ENCODE peak calls at places on chromosomes 13 and 19, in six cellular contexts. Z is HL-60, G is suprapubic skin, U is ascending aorta, T is left lung, D is cardiac muscle cell. K is an unnamed sample.

GRCh38 chr19:51712461-51713081 is 11.2 kb downstream of the HAS1 start:
- DNase-seq in Z (no peak), G (no peak), U (no peak), T (no peak), D (peak), K (no peak)

GRCh38 chr13:112254061-112254818 is 121.9 kb upstream of the SPACA7 start:
- DNase-seq in Z (no peak), G (no peak), U (no peak), T (no peak), D (no peak), K (no peak)

GRCh38 chr13:20188649-20189553 is 3.8 kb downstream of the GJB2 start:
- DNase-seq in Z (peak), G (no peak), U (no peak), T (peak), D (no peak), K (no peak)

GRCh38 chr19:50695251-50696064 is 24.1 kb downstream of the SHANK1 start:
- DNase-seq in Z (no peak), G (no peak), U (no peak), T (no peak), D (peak), K (no peak)

GRCh38 chr13:27359203-27359821 is 65.1 kb upstream of the GTF3A start:
- DNase-seq in Z (no peak), G (no peak), U (no peak), T (peak), D (peak), K (no peak)

GRCh38 chr13:99687728-99688397 is 186.6 kb downstream of the TM9SF2 start:
- DNase-seq in Z (no peak), G (no peak), U (no peak), T (no peak), D (no peak), K (no peak)

GRCh38 chr13:100645382-100645781 is 29.2 kb downstream of the TMTC4 start:
- DNase-seq in Z (no peak), G (no peak), U (no peak), T (no peak), D (no peak), K (no peak)

GRCh38 chr19:55580628-55581144 is at the start of gene ZNF579:
- DNase-seq in Z (peak), G (peak), U (peak), T (peak), D (peak), K (peak)

DNA sequence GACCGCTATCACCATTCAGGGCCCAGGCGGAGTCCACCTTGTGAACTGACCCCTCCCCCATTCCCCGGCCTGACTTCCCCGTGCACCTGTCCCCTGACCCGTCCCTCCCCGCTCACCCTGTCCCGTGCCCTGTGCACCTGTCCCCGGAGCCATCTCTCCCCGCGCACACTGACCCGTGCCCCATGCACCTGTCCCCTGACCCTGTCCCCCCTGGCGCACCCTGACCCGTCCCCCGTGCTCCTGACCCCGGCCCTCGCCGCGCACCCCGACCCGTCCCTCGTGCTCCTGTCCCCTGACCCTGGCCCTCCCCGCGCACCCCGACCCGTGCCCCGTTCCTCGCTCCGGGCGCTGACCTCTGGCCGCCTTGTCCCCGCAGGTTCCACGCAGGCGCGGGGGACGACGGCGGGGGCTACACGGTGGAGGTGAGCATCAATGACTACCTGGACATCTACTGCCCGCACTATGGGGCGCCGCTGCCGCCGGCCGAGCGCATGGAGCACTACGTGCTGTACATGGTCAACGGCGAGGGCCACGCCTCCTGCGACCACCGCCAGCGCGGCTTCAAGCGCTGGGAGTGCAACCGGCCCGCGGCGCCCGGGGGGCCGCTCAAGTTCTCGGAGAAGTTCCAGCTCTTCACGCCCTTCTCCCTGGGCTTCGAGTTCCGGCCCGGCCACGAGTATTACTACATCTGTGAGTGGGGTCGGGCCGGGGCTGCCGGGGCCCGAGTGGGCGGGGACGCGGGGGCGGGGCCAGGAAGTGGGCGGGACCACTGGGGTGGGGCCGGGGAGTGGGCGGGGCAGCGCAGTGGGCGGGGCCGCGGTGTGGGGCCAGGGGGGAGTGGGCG is 9.7 kb downstream of the EFNA2 start:
- DNase-seq in Z (no peak), G (peak), U (no peak), T (no peak), D (peak), K (no peak)
- H3K4me3 ChIP-seq in Z (no peak), G (peak), U (no peak), T (no peak), D (peak), K (no peak)

GRCh38 chr19:17676295-17676694 is 11.9 kb downstream of the UNC13A start:
- DNase-seq in Z (no peak), G (no peak), U (no peak), T (no peak), D (no peak), K (no peak)

GRCh38 chr19:17673937-17674799 is 14.0 kb downstream of the UNC13A start:
- DNase-seq in Z (no peak), G (no peak), U (no peak), T (no peak), D (no peak), K (no peak)

GRCh38 chr19:17679526-17680234 is 8.5 kb downstream of the UNC13A start:
- DNase-seq in Z (no peak), G (no peak), U (no peak), T (no peak), D (no peak), K (no peak)

GRCh38 chr19:17678836-17679235 is 9.3 kb downstream of the UNC13A start:
- DNase-seq in Z (no peak), G (no peak), U (no peak), T (no peak), D (no peak), K (no peak)

GRCh38 chr19:17677002-17677401 is 11.2 kb downstream of the UNC13A start:
- DNase-seq in Z (no peak), G (no peak), U (no peak), T (no peak), D (no peak), K (no peak)
- TF ChIP-seq CTCF in Z (no peak), G (no peak), U (no peak), T (no peak), D (peak), K (peak)

DNA sequence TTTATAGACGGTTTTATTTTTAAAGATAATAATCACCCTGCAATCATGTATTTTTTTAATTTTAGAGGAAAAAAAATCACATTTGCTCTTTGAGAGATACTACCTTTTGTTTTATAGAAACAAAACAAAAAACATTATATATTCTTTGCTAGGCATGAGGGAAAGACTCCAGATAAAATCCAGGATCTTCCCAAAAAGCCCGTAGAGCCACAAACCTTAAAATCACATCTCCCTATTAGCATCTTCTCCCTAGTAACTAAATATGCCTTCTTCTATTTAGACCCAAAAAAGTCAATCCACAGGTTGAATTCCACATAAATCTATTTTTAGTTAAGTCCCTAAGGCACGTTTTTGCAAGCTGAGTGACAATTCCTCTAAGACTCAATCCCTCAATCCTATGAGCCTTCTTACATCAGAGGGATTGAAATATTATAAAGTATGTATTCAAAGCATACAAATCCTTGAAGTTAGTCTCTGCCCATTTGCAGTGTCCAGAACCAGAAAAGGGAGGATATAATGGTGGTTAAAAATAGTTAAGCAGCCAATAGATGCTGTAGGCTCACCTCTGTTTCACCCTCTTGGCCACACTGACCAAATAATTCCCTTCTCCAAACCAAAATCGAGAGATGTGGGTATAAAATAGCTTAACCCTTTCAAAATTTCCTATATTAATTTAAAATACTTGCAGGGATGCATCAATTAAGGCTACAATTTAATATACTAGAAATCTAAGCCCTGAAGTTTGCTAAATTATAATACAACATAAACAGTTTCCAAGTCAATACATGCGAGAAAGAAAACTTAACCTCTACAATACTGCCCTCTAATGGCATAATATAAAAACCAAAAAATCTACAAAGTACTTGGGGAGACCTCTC is 64.0 kb downstream of the SERP2 start:
- DNase-seq in Z (no peak), G (no peak), U (no peak), T (no peak), D (peak), K (no peak)
- H3K4me3 ChIP-seq in Z (peak), G (peak), U (peak), T (peak), D (peak), K (no peak)

GRCh38 chr13:41032646-41033396 is 13.7 kb upstream of the ELF1 start:
- DNase-seq in Z (no peak), G (no peak), U (no peak), T (no peak), D (no peak), K (no peak)

GRCh38 chr13:41028051-41028450 is 8.9 kb upstream of the ELF1 start:
- DNase-seq in Z (no peak), G (no peak), U (no peak), T (no peak), D (no peak), K (no peak)

GRCh38 chr13:41026806-41027205 is 7.7 kb upstream of the ELF1 start:
- DNase-seq in Z (no peak), G (no peak), U (no peak), T (no peak), D (no peak), K (no peak)

GRCh38 chr13:41025518-41025917 is 6.4 kb upstream of the ELF1 start:
- DNase-seq in Z (no peak), G (no peak), U (no peak), T (no peak), D (no peak), K (no peak)

GRCh38 chr13:41029629-41030028 is 10.5 kb upstream of the ELF1 start:
- DNase-seq in Z (no peak), G (no peak), U (no peak), T (no peak), D (no peak), K (no peak)
- TF ChIP-seq CTCF in Z (no peak), G (no peak), U (no peak), T (no peak), D (no peak), K (peak)

GRCh38 chr13:30338952-30339351 is 31.6 kb upstream of the KATNAL1 start:
- DNase-seq in Z (no peak), G (no peak), U (no peak), T (no peak), D (no peak), K (no peak)

GRCh38 chr13:30338331-30338851 is 31.0 kb upstream of the KATNAL1 start:
- DNase-seq in Z (no peak), G (no peak), U (no peak), T (no peak), D (no peak), K (no peak)

GRCh38 chr13:30341815-30342570 is 34.6 kb upstream of the KATNAL1 start:
- DNase-seq in Z (no peak), G (peak), U (peak), T (peak), D (peak), K (no peak)

GRCh38 chr13:30339721-30340366 is 32.5 kb upstream of the KATNAL1 start:
- DNase-seq in Z (no peak), G (no peak), U (no peak), T (no peak), D (peak), K (no peak)

GRCh38 chr13:30340367-30341184 is 33.2 kb upstream of the KATNAL1 start:
- DNase-seq in Z (peak), G (peak), U (peak), T (peak), D (peak), K (no peak)
- H3K4me3 ChIP-seq in Z (no peak), G (no peak), U (no peak), T (no peak), D (no peak), K (no peak)

GRCh38 chr19:12224676-12225075 is 61.8 kb downstream of the ZNF136 start:
- DNase-seq in Z (no peak), G (no peak), U (no peak), T (no peak), D (peak), K (no peak)
- TF ChIP-seq CTCF in Z (no peak), G (no peak), U (no peak), T (no peak), D (no peak), K (no peak)

K was measured in GM12864.